ENCODE peak calls at places on chromosomes 16 and 17, in four cellular contexts. X is astrocyte, S is IMR-90, W is fibroblast of lung. T is an unnamed sample.

GRCh38 chr16:28975158-28975603 is 603 bp downstream of the SPNS1 start:
- DNase-seq in X (no peak), S (no peak), W (no peak), T (no peak)

GRCh38 chr16:87076950-87077749 is 240.0 kb downstream of the C16orf95 start:
- DNase-seq in X (peak), S (peak), W (peak), T (peak)

GRCh38 chr17:28404461-28404811 is 1.6 kb downstream of the SLC46A1 start:
- DNase-seq in X (no peak), S (no peak), W (no peak), T (no peak)

GRCh38 chr16:8848939-8849391 is 19.8 kb downstream of the CARHSP1 start:
- DNase-seq in X (peak), S (peak), W (peak), T (peak)

GRCh38 chr16:19130852-19131808 is 17.4 kb downstream of the ITPRIPL2 start:
- DNase-seq in X (peak), S (peak), W (peak), T (peak)

GRCh38 chr17:17905036-17905320 is 67.2 kb downstream of the TOM1L2 start:
- DNase-seq in X (no peak), S (no peak), W (no peak), T (no peak)

GRCh38 chr16:57607676-57608461 is 20.6 kb upstream of the ADGRG1 start:
- DNase-seq in X (no peak), S (no peak), W (no peak), T (no peak)

GRCh38 chr16:87311387-87311786 is 5.8 kb downstream of the C16orf95 start:
- DNase-seq in X (no peak), S (no peak), W (no peak), T (no peak)

GRCh38 chr16:75380870-75381269 is 52.4 kb downstream of the CFDP1 start:
- DNase-seq in X (no peak), S (peak), W (peak), T (peak)

GRCh38 chr17:9236286-9237052 is 215.2 kb downstream of the NTN1 start:
- DNase-seq in X (no peak), S (no peak), W (no peak), T (no peak)

GRCh38 chr17:41793749-41794602 is 7.5 kb upstream of the JUP start:
- DNase-seq in X (no peak), S (peak), W (peak), T (no peak)

GRCh38 chr16:47018223-47018891 is 44.9 kb upstream of the DNAJA2 start:
- DNase-seq in X (peak), S (peak), W (no peak), T (peak)

GRCh38 chr17:29565643-29566472 is 979 bp downstream of the ABHD15 start:
- DNase-seq in X (no peak), S (no peak), W (no peak), T (no peak)

GRCh38 chr17:12053552-12053951 is 32.9 kb downstream of the MAP2K4 start:
- DNase-seq in X (no peak), S (no peak), W (no peak), T (no peak)

GRCh38 chr16:47204736-47205499 is 61.2 kb upstream of the NETO2 start:
- DNase-seq in X (no peak), S (no peak), W (no peak), T (peak)

GRCh38 chr16:8760021-8760420 is 37.4 kb downstream of the TMEM186 start:
- DNase-seq in X (no peak), S (no peak), W (no peak), T (no peak)

GRCh38 chr16:57273359-57273758 is 11.1 kb downstream of the PLLP start:
- DNase-seq in X (no peak), S (no peak), W (no peak), T (no peak)

GRCh38 chr16:3580271-3580670 is 3.1 kb upstream of the NLRC3 start:
- DNase-seq in X (no peak), S (no peak), W (peak), T (no peak)

GRCh38 chr16:695355-696089 is 5.3 kb upstream of the WDR24 start:
- DNase-seq in X (no peak), S (no peak), W (no peak), T (peak)

GRCh38 chr17:62093188-62094155 is 28.4 kb upstream of the MED13 start:
- DNase-seq in X (peak), S (peak), W (peak), T (peak)

GRCh38 chr17:79160980-79161621 is 86.5 kb downstream of the ENGASE start:
- DNase-seq in X (no peak), S (no peak), W (no peak), T (peak)

DNA sequence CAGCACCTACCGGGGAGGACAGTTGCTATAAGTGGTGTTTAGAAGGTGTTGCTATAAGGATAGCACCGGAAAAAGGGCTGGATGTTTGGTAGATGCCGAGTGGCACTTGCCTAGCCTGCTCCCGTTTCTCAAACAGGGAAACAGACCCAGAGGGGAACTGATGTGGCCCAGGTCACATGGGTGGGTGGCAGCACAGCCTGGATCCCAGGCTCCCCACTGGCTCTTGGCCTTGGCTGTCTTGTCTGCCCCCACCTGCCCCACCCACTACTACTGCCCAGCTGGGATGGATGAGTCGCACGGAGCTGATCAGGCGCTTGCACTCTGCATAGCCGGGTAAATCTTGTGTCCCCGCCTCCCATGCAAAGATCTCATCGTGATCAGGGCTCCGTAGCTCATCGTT is 7.2 kb downstream of the SMTNL2 start:
- DNase-seq in X (peak), S (peak), W (peak), T (peak)
- TF ChIP-seq CTCF in X (no peak), S (no peak), W (no peak), T (no peak)

GRCh38 chr16:70698901-70699300 is 13.0 kb upstream of the MTSS2 start:
- DNase-seq in X (no peak), S (no peak), W (no peak), T (no peak)
- H3K4me2 ChIP-seq in X (no peak), S (no peak), W (no peak), T (no peak)

GRCh38 chr16:79047337-79047736 is 553.2 kb downstream of the MAF start:
- DNase-seq in X (no peak), S (no peak), W (no peak), T (peak)
- TF ChIP-seq CTCF in X (peak), S (no peak), W (peak), T (peak)

GRCh38 chr17:63332286-63332685 is 113.8 kb downstream of the CYB561 start:
- DNase-seq in X (no peak), S (no peak), W (peak), T (peak)
- H3K4me2 ChIP-seq in X (no peak), S (no peak), W (no peak), T (no peak)

GRCh38 chr17:81400939-81401726 is 5.9 kb downstream of the BAHCC1 start:
- DNase-seq in X (no peak), S (no peak), W (peak), T (no peak)

GRCh38 chr17:81400154-81400938 is 5.1 kb downstream of the BAHCC1 start:
- DNase-seq in X (peak), S (peak), W (peak), T (peak)

GRCh38 chr17:81403040-81403467 is 7.8 kb downstream of the BAHCC1 start:
- DNase-seq in X (no peak), S (peak), W (no peak), T (no peak)

GRCh38 chr17:81402530-81402941 is 7.3 kb downstream of the BAHCC1 start:
- DNase-seq in X (no peak), S (no peak), W (no peak), T (no peak)

DNA sequence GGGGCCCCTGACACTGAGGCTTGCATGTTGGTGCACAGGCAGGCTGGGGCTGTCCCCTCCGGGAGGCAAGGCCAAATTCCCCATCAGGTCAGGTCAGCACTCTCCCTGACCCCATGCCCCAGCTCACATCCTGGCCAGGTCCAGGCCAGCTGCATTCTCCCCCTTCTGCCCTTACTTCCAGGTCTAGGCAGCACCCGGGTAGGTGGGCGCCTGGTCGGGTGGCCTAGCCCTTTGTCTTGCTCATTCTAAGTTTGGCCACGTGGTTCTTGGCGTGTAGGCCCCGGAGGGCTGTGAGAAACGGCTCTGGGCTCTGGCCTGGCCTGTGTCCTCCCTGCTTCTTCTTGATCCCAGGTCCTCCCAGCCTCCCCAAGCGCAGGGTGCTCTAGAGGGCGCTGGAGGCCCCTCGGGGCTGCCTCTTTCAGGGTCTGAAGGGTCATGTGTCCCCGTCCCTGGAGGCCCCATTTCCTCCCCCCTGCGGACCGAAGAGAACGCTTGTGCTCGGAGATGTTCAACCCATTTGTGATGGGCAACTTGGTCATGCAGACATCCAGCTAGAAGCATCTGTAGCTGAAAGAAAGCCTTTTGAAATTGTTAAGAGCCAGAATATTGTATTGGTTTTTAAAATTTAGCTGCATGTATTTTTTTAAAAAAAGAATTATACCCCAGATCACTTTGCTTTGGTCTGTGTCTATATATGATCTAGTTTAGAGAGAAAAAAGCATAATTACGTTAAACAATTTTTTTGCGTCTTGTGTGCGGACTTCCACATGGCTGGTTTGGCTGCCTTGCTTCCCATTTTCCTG is 6.7 kb downstream of the BAHCC1 start:
- DNase-seq in X (no peak), S (no peak), W (peak), T (peak)
- TF ChIP-seq CTCF in X (peak), S (peak), W (peak), T (peak)

GRCh38 chr17:16135461-16135860 is 79.9 kb downstream of the NCOR1 start:
- DNase-seq in X (peak), S (peak), W (peak), T (no peak)

GRCh38 chr17:16129441-16129840 is 85.9 kb downstream of the NCOR1 start:
- DNase-seq in X (no peak), S (no peak), W (no peak), T (no peak)

GRCh38 chr17:16129844-16130243 is 85.5 kb downstream of the NCOR1 start:
- DNase-seq in X (no peak), S (no peak), W (no peak), T (no peak)

DNA sequence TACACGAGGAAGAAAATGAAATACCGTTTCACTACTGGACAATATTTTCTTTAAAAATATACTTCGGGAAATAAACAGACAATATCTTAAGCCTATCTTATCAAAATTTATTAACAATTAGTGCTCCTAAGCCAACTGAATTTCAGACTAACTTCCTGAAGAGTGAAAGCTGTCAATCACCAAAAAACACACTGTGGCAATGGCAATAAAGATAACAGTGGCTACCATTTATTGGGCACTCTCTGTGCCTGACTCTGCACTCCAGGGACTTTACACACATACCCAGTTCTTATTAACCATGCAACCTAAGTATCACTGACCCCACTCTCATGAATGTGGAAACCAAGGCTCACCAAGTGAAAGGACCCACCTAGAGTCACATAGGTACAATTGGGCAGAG is 83.7 kb downstream of the NCOR1 start:
- DNase-seq in X (no peak), S (no peak), W (no peak), T (no peak)
- H3K4me2 ChIP-seq in X (no peak), S (no peak), W (no peak), T (no peak)

GRCh38 chr17:80429356-80430275 is 14.6 kb downstream of the ENDOV start:
- DNase-seq in X (no peak), S (no peak), W (no peak), T (no peak)
- TF ChIP-seq CTCF in X (no peak), S (no peak), W (no peak), T (no peak)